ENCODE peak calls at places on chromosomes 7 and 10, in eight cellular contexts. One of them, this sample, is unnamed.
A peak's percentile ranks its signal among the peaks of the same experiment; 100 is the strongest.

GRCh38 chr7:71283802-71284201 is 151.9 kb downstream of the GALNT17 start:
- DNase-seq in tibial artery: no peak
- DNase-seq in brain microvascular endothelial cell: no peak
- DNase-seq in ovary: no peak
- DNase-seq in psoas muscle: no peak
- DNase-seq in AG09309: no peak
- DNase-seq in bronchial epithelial cell: no peak
- DNase-seq in thoracic aorta: no peak
- DNase-seq in this sample: no peak

GRCh38 chr10:114181971-114182370 is 2.8 kb downstream of the TDRD1 start:
- DNase-seq in tibial artery: no peak
- DNase-seq in brain microvascular endothelial cell: no peak
- DNase-seq in ovary: no peak
- DNase-seq in psoas muscle: peak; percentile 24
- DNase-seq in AG09309: no peak
- DNase-seq in bronchial epithelial cell: no peak
- DNase-seq in thoracic aorta: no peak
- DNase-seq in this sample: no peak

GRCh38 chr7:34155225-34155908 is 250.0 kb downstream of the BMPER start:
- DNase-seq in tibial artery: peak; percentile 78
- DNase-seq in brain microvascular endothelial cell: peak; percentile 82
- DNase-seq in ovary: no peak
- DNase-seq in psoas muscle: peak; percentile 53
- DNase-seq in AG09309: peak; percentile 97
- DNase-seq in bronchial epithelial cell: peak; percentile 96
- DNase-seq in thoracic aorta: no peak
- DNase-seq in this sample: no peak

GRCh38 chr10:42952358-42952757 is 124.5 kb upstream of the RET start:
- DNase-seq in tibial artery: peak; percentile 40
- DNase-seq in brain microvascular endothelial cell: no peak
- DNase-seq in ovary: no peak
- DNase-seq in psoas muscle: peak; percentile 36
- DNase-seq in AG09309: no peak
- DNase-seq in bronchial epithelial cell: peak; percentile 35
- DNase-seq in thoracic aorta: no peak
- DNase-seq in this sample: peak; percentile 62

GRCh38 chr7:22361795-22362194 is 4.8 kb upstream of the RAPGEF5 start:
- DNase-seq in tibial artery: no peak
- DNase-seq in brain microvascular endothelial cell: no peak
- DNase-seq in ovary: no peak
- DNase-seq in psoas muscle: no peak
- DNase-seq in AG09309: no peak
- DNase-seq in bronchial epithelial cell: peak; percentile 93
- DNase-seq in thoracic aorta: no peak
- DNase-seq in this sample: peak; percentile 39

GRCh38 chr10:73974309-73974946 is 23.5 kb upstream of the VCL start:
- DNase-seq in tibial artery: no peak
- DNase-seq in brain microvascular endothelial cell: no peak
- DNase-seq in ovary: no peak
- DNase-seq in psoas muscle: no peak
- DNase-seq in AG09309: no peak
- DNase-seq in bronchial epithelial cell: no peak
- DNase-seq in thoracic aorta: no peak
- DNase-seq in this sample: no peak

GRCh38 chr7:12550956-12551355 is 19.6 kb upstream of the SCIN start:
- DNase-seq in tibial artery: no peak
- DNase-seq in brain microvascular endothelial cell: peak; percentile 54
- DNase-seq in ovary: no peak
- DNase-seq in psoas muscle: no peak
- DNase-seq in AG09309: peak; percentile 17
- DNase-seq in bronchial epithelial cell: no peak
- DNase-seq in thoracic aorta: no peak
- DNase-seq in this sample: no peak

GRCh38 chr10:100889546-100889945 is 23.2 kb upstream of the SLF2 start:
- DNase-seq in tibial artery: no peak
- DNase-seq in brain microvascular endothelial cell: no peak
- DNase-seq in ovary: no peak
- DNase-seq in psoas muscle: no peak
- DNase-seq in AG09309: no peak
- DNase-seq in bronchial epithelial cell: no peak
- DNase-seq in thoracic aorta: no peak
- DNase-seq in this sample: no peak

GRCh38 chr10:124296121-124296812 is 122.5 kb downstream of the OAT start:
- DNase-seq in tibial artery: no peak
- DNase-seq in brain microvascular endothelial cell: no peak
- DNase-seq in ovary: no peak
- DNase-seq in psoas muscle: no peak
- DNase-seq in AG09309: peak; percentile 50
- DNase-seq in bronchial epithelial cell: no peak
- DNase-seq in thoracic aorta: no peak
- DNase-seq in this sample: peak; percentile 11

GRCh38 chr7:132154695-132155471 is 421.4 kb downstream of the PLXNA4 start:
- DNase-seq in tibial artery: no peak
- DNase-seq in brain microvascular endothelial cell: no peak
- DNase-seq in ovary: no peak
- DNase-seq in psoas muscle: no peak
- DNase-seq in AG09309: no peak
- DNase-seq in bronchial epithelial cell: no peak
- DNase-seq in thoracic aorta: no peak
- DNase-seq in this sample: no peak

GRCh38 chr7:76257973-76258372 is 44.5 kb upstream of the HSPB1 start:
- DNase-seq in tibial artery: no peak
- DNase-seq in brain microvascular endothelial cell: no peak
- DNase-seq in ovary: no peak
- DNase-seq in psoas muscle: no peak
- DNase-seq in AG09309: no peak
- DNase-seq in bronchial epithelial cell: no peak
- DNase-seq in thoracic aorta: no peak
- DNase-seq in this sample: no peak

GRCh38 chr10:79162861-79163662 is 94.3 kb downstream of the ZMIZ1 start:
- DNase-seq in tibial artery: no peak
- DNase-seq in brain microvascular endothelial cell: no peak
- DNase-seq in ovary: no peak
- DNase-seq in psoas muscle: peak; percentile 59
- DNase-seq in AG09309: no peak
- DNase-seq in bronchial epithelial cell: peak; percentile 50
- DNase-seq in thoracic aorta: no peak
- DNase-seq in this sample: peak; percentile 54

GRCh38 chr10:30836411-30836810 is 195.3 kb downstream of the ZNF438 start:
- DNase-seq in tibial artery: no peak
- DNase-seq in brain microvascular endothelial cell: no peak
- DNase-seq in ovary: no peak
- DNase-seq in psoas muscle: no peak
- DNase-seq in AG09309: no peak
- DNase-seq in bronchial epithelial cell: no peak
- DNase-seq in thoracic aorta: no peak
- DNase-seq in this sample: no peak

GRCh38 chr10:86293323-86293840 is 73.2 kb downstream of the GRID1 start:
- DNase-seq in tibial artery: peak; percentile 37
- DNase-seq in brain microvascular endothelial cell: no peak
- DNase-seq in ovary: no peak
- DNase-seq in psoas muscle: no peak
- DNase-seq in AG09309: no peak
- DNase-seq in bronchial epithelial cell: no peak
- DNase-seq in thoracic aorta: no peak
- DNase-seq in this sample: no peak

GRCh38 chr7:26625286-26625685 is 239.1 kb downstream of the SKAP2 start:
- DNase-seq in tibial artery: no peak
- DNase-seq in brain microvascular endothelial cell: no peak
- DNase-seq in ovary: no peak
- DNase-seq in psoas muscle: no peak
- DNase-seq in AG09309: no peak
- DNase-seq in bronchial epithelial cell: no peak
- DNase-seq in thoracic aorta: no peak
- DNase-seq in this sample: no peak

GRCh38 chr7:6273380-6273837 is 985 bp upstream of the CYTH3 start:
- DNase-seq in tibial artery: no peak
- DNase-seq in brain microvascular endothelial cell: no peak
- DNase-seq in ovary: peak; percentile 51
- DNase-seq in psoas muscle: peak; percentile 22
- DNase-seq in AG09309: no peak
- DNase-seq in bronchial epithelial cell: no peak
- DNase-seq in thoracic aorta: no peak
- DNase-seq in this sample: no peak

GRCh38 chr10:127215882-127216281 is 19.5 kb upstream of the INSYN2A start:
- DNase-seq in tibial artery: no peak
- DNase-seq in brain microvascular endothelial cell: no peak
- DNase-seq in ovary: no peak
- DNase-seq in psoas muscle: no peak
- DNase-seq in AG09309: no peak
- DNase-seq in bronchial epithelial cell: no peak
- DNase-seq in thoracic aorta: no peak
- DNase-seq in this sample: no peak

DNA sequence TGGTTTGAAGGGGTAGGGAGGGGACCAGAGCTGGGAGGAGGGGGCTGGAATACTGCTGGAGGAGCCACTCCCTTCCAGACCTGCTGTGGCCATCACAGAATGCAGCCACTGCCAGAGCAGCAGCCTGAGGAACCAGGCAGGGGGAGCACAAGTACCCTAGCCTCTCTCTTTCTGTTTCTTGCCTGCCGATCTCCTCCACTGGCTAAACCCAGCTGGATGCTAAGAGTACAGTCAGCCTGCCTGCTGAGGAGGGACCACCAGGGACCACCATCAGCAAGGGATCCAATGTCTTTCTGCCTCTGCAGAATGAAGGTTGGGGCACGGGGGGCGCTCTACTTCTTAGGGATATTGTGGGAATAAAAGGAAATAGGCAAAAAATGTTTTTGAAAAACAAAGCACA is 4.7 kb downstream of the BLVRA start:
- DNase-seq in tibial artery: no peak
- DNase-seq in brain microvascular endothelial cell: no peak
- DNase-seq in ovary: no peak
- DNase-seq in psoas muscle: no peak
- DNase-seq in AG09309: no peak
- DNase-seq in bronchial epithelial cell: no peak
- DNase-seq in thoracic aorta: no peak
- DNase-seq in this sample: no peak
- TF ChIP-seq CTCF in tibial artery: no peak
- TF ChIP-seq CTCF in brain microvascular endothelial cell: no peak
- TF ChIP-seq CTCF in ovary: no peak
- TF ChIP-seq CTCF in psoas muscle: no peak
- TF ChIP-seq CTCF in AG09309: no peak
- TF ChIP-seq CTCF in bronchial epithelial cell: no peak
- TF ChIP-seq CTCF in thoracic aorta: no peak
- TF ChIP-seq CTCF in this sample: no peak

DNA sequence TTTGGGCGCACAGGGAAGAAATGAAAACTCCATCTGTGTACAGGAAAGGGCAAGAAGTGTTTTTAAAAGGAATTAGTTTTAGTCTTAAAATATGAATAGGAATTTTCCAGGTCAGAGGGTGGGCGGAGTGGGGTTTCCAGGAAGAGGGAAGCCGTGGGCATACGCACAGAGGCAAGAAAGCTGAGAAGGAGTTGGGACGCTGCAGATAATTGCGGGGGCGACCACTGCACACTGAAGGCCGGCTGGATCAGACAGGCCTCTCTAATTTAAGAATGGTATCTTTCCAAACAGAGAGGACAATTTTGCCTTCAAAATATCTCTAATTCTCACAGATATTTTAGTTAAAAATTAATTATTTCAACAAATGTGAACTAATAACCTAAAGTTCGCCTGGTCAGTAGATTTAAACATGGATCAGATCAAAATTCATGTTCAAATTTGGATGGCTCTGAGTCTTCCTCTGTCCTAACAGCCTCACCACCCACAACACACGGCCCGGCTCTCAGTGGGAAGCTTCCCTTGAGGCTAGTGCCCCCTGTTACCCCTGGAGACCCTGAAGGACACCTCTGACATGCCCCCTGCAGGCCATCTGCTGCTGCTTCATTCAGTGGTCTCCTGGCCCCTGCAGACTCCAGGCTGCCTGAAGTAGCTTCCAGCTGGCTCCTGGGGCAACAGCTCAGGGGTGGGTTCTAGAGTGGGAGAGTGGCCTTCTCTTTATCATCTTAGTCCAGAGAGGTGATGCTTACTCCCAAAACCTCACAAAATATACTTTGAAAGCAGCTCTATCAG is 189.3 kb upstream of the INHBA start:
- DNase-seq in tibial artery: no peak
- DNase-seq in brain microvascular endothelial cell: no peak
- DNase-seq in ovary: no peak
- DNase-seq in psoas muscle: no peak
- DNase-seq in AG09309: no peak
- DNase-seq in bronchial epithelial cell: no peak
- DNase-seq in thoracic aorta: no peak
- DNase-seq in this sample: no peak
- TF ChIP-seq CTCF in tibial artery: no peak
- TF ChIP-seq CTCF in brain microvascular endothelial cell: peak; percentile 59
- TF ChIP-seq CTCF in ovary: no peak
- TF ChIP-seq CTCF in psoas muscle: no peak
- TF ChIP-seq CTCF in AG09309: peak; percentile 8
- TF ChIP-seq CTCF in bronchial epithelial cell: no peak
- TF ChIP-seq CTCF in thoracic aorta: no peak
- TF ChIP-seq CTCF in this sample: no peak

GRCh38 chr7:69782917-69783684 is 184.8 kb downstream of the AUTS2 start:
- DNase-seq in tibial artery: peak; percentile 70
- DNase-seq in brain microvascular endothelial cell: no peak
- DNase-seq in ovary: peak; percentile 84
- DNase-seq in psoas muscle: peak; percentile 43
- DNase-seq in AG09309: no peak
- DNase-seq in bronchial epithelial cell: no peak
- DNase-seq in thoracic aorta: no peak
- DNase-seq in this sample: no peak
- TF ChIP-seq CTCF in tibial artery: no peak
- TF ChIP-seq CTCF in brain microvascular endothelial cell: no peak
- TF ChIP-seq CTCF in ovary: no peak
- TF ChIP-seq CTCF in psoas muscle: no peak
- TF ChIP-seq CTCF in AG09309: no peak
- TF ChIP-seq CTCF in bronchial epithelial cell: no peak
- TF ChIP-seq CTCF in thoracic aorta: no peak
- TF ChIP-seq CTCF in this sample: no peak

GRCh38 chr7:35712563-35713226 is 17.8 kb upstream of the HERPUD2 start:
- DNase-seq in tibial artery: no peak
- DNase-seq in brain microvascular endothelial cell: no peak
- DNase-seq in ovary: no peak
- DNase-seq in psoas muscle: no peak
- DNase-seq in AG09309: no peak
- DNase-seq in bronchial epithelial cell: no peak
- DNase-seq in thoracic aorta: no peak
- DNase-seq in this sample: no peak

GRCh38 chr7:35716038-35716803 is 21.3 kb upstream of the HERPUD2 start:
- DNase-seq in tibial artery: peak; percentile 81
- DNase-seq in brain microvascular endothelial cell: peak; percentile 16
- DNase-seq in ovary: no peak
- DNase-seq in psoas muscle: no peak
- DNase-seq in AG09309: no peak
- DNase-seq in bronchial epithelial cell: no peak
- DNase-seq in thoracic aorta: no peak
- DNase-seq in this sample: no peak

GRCh38 chr7:35717013-35717412 is 22.1 kb upstream of the HERPUD2 start:
- DNase-seq in tibial artery: no peak
- DNase-seq in brain microvascular endothelial cell: no peak
- DNase-seq in ovary: no peak
- DNase-seq in psoas muscle: no peak
- DNase-seq in AG09309: no peak
- DNase-seq in bronchial epithelial cell: no peak
- DNase-seq in thoracic aorta: no peak
- DNase-seq in this sample: no peak

GRCh38 chr7:35714407-35714806 is 19.5 kb upstream of the HERPUD2 start:
- DNase-seq in tibial artery: no peak
- DNase-seq in brain microvascular endothelial cell: no peak
- DNase-seq in ovary: no peak
- DNase-seq in psoas muscle: no peak
- DNase-seq in AG09309: no peak
- DNase-seq in bronchial epithelial cell: no peak
- DNase-seq in thoracic aorta: no peak
- DNase-seq in this sample: no peak

GRCh38 chr7:35714862-35715261 is 19.9 kb upstream of the HERPUD2 start:
- DNase-seq in tibial artery: no peak
- DNase-seq in brain microvascular endothelial cell: no peak
- DNase-seq in ovary: no peak
- DNase-seq in psoas muscle: no peak
- DNase-seq in AG09309: no peak
- DNase-seq in bronchial epithelial cell: no peak
- DNase-seq in thoracic aorta: no peak
- DNase-seq in this sample: peak; percentile 42
- TF ChIP-seq CTCF in tibial artery: no peak
- TF ChIP-seq CTCF in brain microvascular endothelial cell: no peak
- TF ChIP-seq CTCF in ovary: no peak
- TF ChIP-seq CTCF in psoas muscle: no peak
- TF ChIP-seq CTCF in AG09309: no peak
- TF ChIP-seq CTCF in bronchial epithelial cell: no peak
- TF ChIP-seq CTCF in thoracic aorta: no peak
- TF ChIP-seq CTCF in this sample: no peak